ENCODE peak calls at places on chromosomes 3 and 15, in four cellular contexts. F is HCEC 1CT; U is naive thymus-derived CD4-positive, alpha-beta T cell; K is BJ. S is an unnamed sample.

GRCh38 chr15:64720188-64720587 is 55.2 kb downstream of the RBPMS2 start:
- DNase-seq in U (no peak), K (no peak), F (no peak), S (no peak)

GRCh38 chr3:29677421-29677820 is 396.6 kb downstream of the RBMS3 start:
- DNase-seq in F (no peak), U (no peak), K (no peak), S (no peak)

GRCh38 chr3:179098388-179099077 is 26.9 kb upstream of the ZMAT3 start:
- DNase-seq in F (peak; percentile 78), K (no peak), U (no peak), S (no peak)

GRCh38 chr3:186411089-186411488 is 49.1 kb upstream of the DGKG start:
- DNase-seq in K (no peak), U (no peak), F (no peak), S (no peak)

GRCh38 chr3:46566040-46566631 is at the start of gene LRRC2:
- DNase-seq in K (peak; percentile 15), F (peak; percentile 64), U (peak; percentile 12), S (peak; percentile 55)

GRCh38 chr3:67048067-67048715 is 50.1 kb downstream of the KBTBD8 start:
- DNase-seq in U (no peak), K (no peak), F (no peak), S (no peak)

GRCh38 chr3:137071104-137071503 is 113.3 kb downstream of the IL20RB start:
- DNase-seq in F (no peak), U (no peak), K (no peak), S (peak; percentile 12)

GRCh38 chr3:36891651-36892268 is 53.1 kb downstream of the TRANK1 start:
- DNase-seq in F (no peak), K (no peak), U (no peak), S (no peak)

GRCh38 chr3:18098960-18099587 is 326.1 kb downstream of the SATB1 start:
- DNase-seq in K (peak; percentile 69), U (no peak), F (peak; percentile 80), S (no peak)

GRCh38 chr15:28132524-28133275 is 33.6 kb upstream of the OCA2 start:
- DNase-seq in F (peak; percentile 67), U (no peak), K (no peak), S (peak; percentile 61)

GRCh38 chr3:133896002-133896761 is 500 bp upstream of the RAB6B start:
- DNase-seq in U (no peak), K (no peak), F (no peak), S (no peak)

GRCh38 chr15:69593981-69594966 is 141.7 kb downstream of the RPLP1 start:
- DNase-seq in F (no peak), U (no peak), K (no peak), S (no peak)

GRCh38 chr3:150147776-150148175 is 177.1 kb upstream of the PFN2 start:
- DNase-seq in K (no peak), F (peak; percentile 97), U (no peak), S (no peak)

GRCh38 chr3:13110678-13111116 is 37.5 kb upstream of the IQSEC1 start:
- DNase-seq in U (peak; percentile 22), K (no peak), F (no peak), S (no peak)

GRCh38 chr15:50145451-50145872 is 26.4 kb upstream of the ATP8B4 start:
- DNase-seq in K (no peak), U (peak; percentile 7), F (peak; percentile 75), S (peak; percentile 82)

GRCh38 chr3:128784228-128784627 is 58.2 kb downstream of the RAB7A start:
- DNase-seq in F (no peak), K (no peak), U (peak; percentile 50), S (peak; percentile 43)

GRCh38 chr3:38519000-38519399 is 22.9 kb downstream of the EXOG start:
- DNase-seq in K (peak; percentile 70), U (no peak), F (no peak), S (peak; percentile 56)

GRCh38 chr3:114550155-114550554 is 256.3 kb downstream of the TIGIT start:
- DNase-seq in K (no peak), U (no peak), F (peak; percentile 76), S (no peak)

GRCh38 chr3:139491966-139492365 is 15.7 kb upstream of the RBP2 start:
- DNase-seq in F (no peak), K (no peak), U (no peak), S (no peak)

GRCh38 chr15:45230246-45230965 is 21.6 kb upstream of the SLC28A2 start:
- DNase-seq in K (no peak), U (no peak), F (no peak), S (no peak)

GRCh38 chr15:74504418-74504817 is 36.6 kb upstream of the ARID3B start:
- DNase-seq in K (no peak), F (peak; percentile 40), U (no peak), S (no peak)

GRCh38 chr3:13711911-13712650 is 163.2 kb downstream of the FBLN2 start:
- DNase-seq in F (no peak), U (no peak), K (no peak), S (no peak)

GRCh38 chr15:92811514-92811913 is 88.6 kb upstream of the CHD2 start:
- DNase-seq in F (no peak), U (no peak), K (no peak), S (no peak)

GRCh38 chr3:112456147-112456546 is 43.1 kb downstream of the BTLA start:
- DNase-seq in F (no peak), U (no peak), K (no peak), S (no peak)

GRCh38 chr3:72698154-72698917 is 149.9 kb downstream of the SHQ1 start:
- DNase-seq in U (no peak), F (no peak), K (no peak), S (peak; percentile 49)

GRCh38 chr15:69524296-69524695 is 71.7 kb downstream of the RPLP1 start:
- DNase-seq in F (no peak), K (no peak), U (no peak), S (no peak)

GRCh38 chr15:93088981-93089854 is at the start of gene RGMA:
- DNase-seq in U (no peak), F (no peak), K (no peak), S (no peak)

GRCh38 chr15:29900237-29901189 is 78.2 kb upstream of the TJP1 start:
- DNase-seq in F (no peak), U (no peak), K (no peak), S (no peak)

GRCh38 chr3:45548724-45549123 is 45.8 kb upstream of the LIMD1 start:
- DNase-seq in U (no peak), F (no peak), K (peak; percentile 62), S (no peak)

GRCh38 chr15:39455502-39455991 is 125.3 kb upstream of the THBS1 start:
- DNase-seq in K (no peak), U (no peak), F (peak; percentile 11), S (no peak)

GRCh38 chr3:42692667-42693529 is 7.6 kb downstream of the KLHL40 start:
- DNase-seq in U (no peak), F (no peak), K (no peak), S (no peak)

GRCh38 chr3:73480187-73480672 is 144.5 kb downstream of the PDZRN3 start:
- DNase-seq in U (no peak), F (no peak), K (no peak), S (no peak)

GRCh38 chr15:92082217-92082843 is 228.8 kb downstream of the SLCO3A1 start:
- DNase-seq in F (peak; percentile 60), U (no peak), K (peak; percentile 6), S (peak; percentile 49)

GRCh38 chr3:127822166-127822835 is at the start of gene MGLL:
- DNase-seq in K (no peak), F (peak; percentile 42), U (no peak), S (peak; percentile 54)

GRCh38 chr3:192168202-192168601 is 559.1 kb downstream of the FGF12 start:
- DNase-seq in K (no peak), F (no peak), U (no peak), S (no peak)

GRCh38 chr3:43770426-43771103 is 79.8 kb downstream of the ABHD5 start:
- DNase-seq in K (no peak), U (no peak), F (no peak), S (peak; percentile 45)

GRCh38 chr3:129662230-129662629 is 55.8 kb upstream of the PLXND1 start:
- DNase-seq in U (no peak), F (no peak), K (no peak), S (no peak)

GRCh38 chr3:99678023-99678422 is 39.6 kb downstream of the COL8A1 start:
- DNase-seq in F (peak; percentile 89), U (no peak), K (peak; percentile 96), S (no peak)